ENCODE peak calls at places on chromosome 16, in seven cellular contexts. G, L, B, K, J, R and N are unnamed samples.
A peak's percentile ranks its signal among the peaks of the same experiment; 100 is the strongest.

GRCh38 chr16:58882292-58882691 is 148.2 kb upstream of the GOT2 start:
- DNase-seq in G (no peak), L (no peak), B (no peak), K (no peak), J (no peak), R (no peak), N (no peak)

GRCh38 chr16:19179890-19180490 is 11.9 kb downstream of the SYT17 start:
- DNase-seq in G (peak; percentile 45), L (peak; percentile 85), B (peak; percentile 66), K (no peak), J (peak; percentile 67), R (peak; percentile 44), N (no peak)

GRCh38 chr16:88339926-88340754 is 42.6 kb upstream of the ZNF469 start:
- DNase-seq in G (no peak), L (peak; percentile 62), B (no peak), K (no peak), J (no peak), R (no peak), N (no peak)

GRCh38 chr16:66523861-66524354 is 26.0 kb downstream of the TK2 start:
- DNase-seq in G (no peak), L (peak; percentile 48), B (no peak), K (peak; percentile 34), J (no peak), R (no peak), N (no peak)

GRCh38 chr16:57862698-57863433 is 60.6 kb upstream of the KIFC3 start:
- DNase-seq in G (no peak), L (no peak), B (no peak), K (no peak), J (no peak), R (no peak), N (no peak)

GRCh38 chr16:3004319-3004718 is 8.4 kb upstream of the CLDN9 start:
- DNase-seq in G (no peak), L (no peak), B (no peak), K (no peak), J (peak; percentile 67), R (no peak), N (no peak)

GRCh38 chr16:46607529-46607928 is 13.7 kb downstream of the SHCBP1 start:
- DNase-seq in G (no peak), L (no peak), B (peak; percentile 26), K (no peak), J (peak; percentile 67), R (peak; percentile 88), N (no peak)

GRCh38 chr16:67284699-67285646 is 5.6 kb downstream of the PLEKHG4 start:
- DNase-seq in G (peak; percentile 61), L (peak; percentile 80), B (no peak), K (no peak), J (peak; percentile 32), R (no peak), N (no peak)

GRCh38 chr16:4362476-4363250 is 9.0 kb upstream of the VASN start:
- DNase-seq in G (no peak), L (no peak), B (no peak), K (no peak), J (no peak), R (no peak), N (no peak)

GRCh38 chr16:22633794-22634193 is 123.1 kb downstream of the NPIPB5 start:
- DNase-seq in G (no peak), L (no peak), B (no peak), K (no peak), J (no peak), R (no peak), N (no peak)

GRCh38 chr16:30786115-30786935 is 680 bp downstream of the ZNF629 start:
- DNase-seq in G (peak; percentile 64), L (no peak), B (peak; percentile 66), K (no peak), J (peak; percentile 95), R (peak; percentile 61), N (no peak)

GRCh38 chr16:16857603-16858283 is 478.8 kb downstream of the NPIPA7 start:
- DNase-seq in G (no peak), L (no peak), B (no peak), K (no peak), J (peak; percentile 28), R (no peak), N (peak; percentile 16)

GRCh38 chr16:54126907-54127306 is 159.7 kb downstream of the IRX3 start:
- DNase-seq in G (no peak), L (no peak), B (no peak), K (no peak), J (no peak), R (no peak), N (no peak)

GRCh38 chr16:24685539-24686432 is 43.7 kb upstream of the TNRC6A start:
- DNase-seq in G (peak; percentile 65), L (peak; percentile 85), B (peak; percentile 44), K (no peak), J (peak; percentile 84), R (peak; percentile 76), N (no peak)

GRCh38 chr16:85564277-85565051 is 48.7 kb upstream of the GSE1 start:
- DNase-seq in G (no peak), L (no peak), B (no peak), K (no peak), J (no peak), R (no peak), N (no peak)

GRCh38 chr16:19680972-19681371 is 37.1 kb downstream of the KNOP1 start:
- DNase-seq in G (no peak), L (no peak), B (no peak), K (no peak), J (no peak), R (no peak), N (no peak)

DNA sequence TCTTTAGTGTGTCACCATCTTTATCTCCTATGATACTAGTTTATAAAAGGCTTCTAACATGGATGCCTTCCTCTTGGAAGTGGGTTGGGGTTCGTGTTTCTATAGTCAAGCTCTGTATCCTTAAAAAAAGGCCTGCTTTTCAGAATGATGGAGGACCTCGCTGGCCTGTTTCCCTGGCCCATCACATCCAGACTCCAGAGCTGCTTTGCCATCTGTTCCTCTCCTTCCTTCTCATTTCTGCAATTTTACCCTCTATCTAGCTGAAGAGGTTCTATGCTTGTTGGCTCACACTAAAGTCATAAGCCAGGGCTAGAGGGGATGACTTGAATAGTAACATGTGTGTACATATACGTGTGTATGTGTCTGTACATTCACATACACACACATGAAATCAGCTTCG is 450.8 kb upstream of the HSBP1 start:
- DNase-seq in G (no peak), L (no peak), B (no peak), K (no peak), J (no peak), R (no peak), N (no peak)
- H3K27ac ChIP-seq in G (no peak overlapping the region), L (no peak overlapping the region), B (no peak overlapping the region), K (no peak overlapping the region), J (no peak overlapping the region), R (no peak overlapping the region), N (no peak overlapping the region)

DNA sequence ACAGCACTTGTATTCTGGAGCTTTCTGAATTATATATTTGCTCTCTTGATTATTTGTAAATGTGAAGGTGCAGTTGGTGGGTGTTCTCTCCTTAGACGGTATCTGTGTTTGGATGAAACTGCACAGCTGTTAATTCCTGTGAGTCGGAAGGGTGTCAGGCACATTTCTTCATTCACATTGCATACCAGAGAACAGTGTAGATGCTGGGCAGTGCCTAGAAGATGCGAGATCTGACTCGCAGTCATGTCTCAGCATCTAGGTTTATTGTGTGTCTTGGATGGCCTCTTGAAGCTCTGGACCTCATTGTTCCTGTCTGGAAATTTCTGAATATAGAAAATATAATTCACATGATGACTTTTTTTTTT is 61.2 kb downstream of the CLEC16A start:
- DNase-seq in G (no peak), L (no peak), B (peak; percentile 41), K (no peak), J (peak; percentile 80), R (peak; percentile 42), N (no peak)
- H3K27ac ChIP-seq in G (no peak overlapping the region), L (no peak overlapping the region), B (peak overlapping the region; percentile 78), K (no peak overlapping the region), J (peak overlapping the region; percentile 86), R (peak overlapping the region; percentile 73), N (peak overlapping the region; percentile 73)

DNA sequence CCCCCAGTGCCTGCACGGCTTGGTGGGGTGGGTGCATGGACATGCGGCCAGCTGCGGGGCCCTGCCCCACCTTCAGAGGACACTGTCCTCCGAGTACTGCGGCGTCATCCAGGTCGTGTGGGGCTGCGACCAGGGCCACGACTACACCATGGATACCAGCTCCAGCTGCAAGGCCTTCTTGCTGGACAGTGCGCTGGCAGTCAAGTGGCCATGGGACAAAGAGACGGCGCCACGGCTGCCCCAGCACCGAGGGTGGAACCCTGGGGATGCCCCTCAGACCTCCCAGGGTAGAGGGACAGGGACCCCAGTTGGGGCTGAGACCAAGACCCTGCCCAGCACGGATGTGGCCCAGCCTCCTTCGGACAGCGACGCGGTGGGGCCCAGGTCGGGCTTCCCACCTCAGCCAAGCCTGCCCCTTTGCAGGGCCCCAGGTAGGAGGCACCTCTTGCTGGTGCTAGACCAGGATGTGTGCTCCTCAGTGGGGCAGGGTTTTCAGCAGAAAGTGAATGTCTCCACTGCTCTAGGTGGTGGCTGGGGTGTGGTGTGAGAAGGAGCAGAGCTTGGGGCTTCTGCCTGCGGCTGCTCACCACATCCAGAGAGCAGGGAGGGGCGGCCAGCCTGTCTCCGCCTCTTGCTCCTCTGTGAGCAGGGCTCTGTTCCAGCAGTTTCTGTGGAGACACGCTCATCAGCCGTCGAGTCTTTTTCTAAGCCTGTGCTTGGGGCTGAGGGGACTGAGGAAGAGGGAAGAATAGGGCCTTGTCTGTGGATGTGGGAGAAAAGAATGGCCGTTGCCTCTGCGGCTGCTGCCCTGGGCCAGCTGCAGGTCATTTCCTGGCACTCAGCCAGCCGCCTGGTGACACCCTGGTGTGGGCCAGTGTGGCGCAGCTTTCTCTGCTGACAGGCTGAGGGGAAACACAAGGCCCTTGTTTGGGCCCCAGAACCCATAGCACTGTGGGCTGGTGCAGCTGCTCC is 2.2 kb downstream of the ZNF276 start:
- DNase-seq in G (no peak), L (no peak), B (no peak), K (peak; percentile 76), J (peak; percentile 40), R (peak; percentile 24), N (no peak)
- H3K27ac ChIP-seq in G (no peak overlapping the region), L (no peak overlapping the region), B (peak overlapping the region; percentile 97), K (peak overlapping the region; percentile 96), J (no peak overlapping the region), R (no peak overlapping the region), N (peak overlapping the region; percentile 91)

DNA sequence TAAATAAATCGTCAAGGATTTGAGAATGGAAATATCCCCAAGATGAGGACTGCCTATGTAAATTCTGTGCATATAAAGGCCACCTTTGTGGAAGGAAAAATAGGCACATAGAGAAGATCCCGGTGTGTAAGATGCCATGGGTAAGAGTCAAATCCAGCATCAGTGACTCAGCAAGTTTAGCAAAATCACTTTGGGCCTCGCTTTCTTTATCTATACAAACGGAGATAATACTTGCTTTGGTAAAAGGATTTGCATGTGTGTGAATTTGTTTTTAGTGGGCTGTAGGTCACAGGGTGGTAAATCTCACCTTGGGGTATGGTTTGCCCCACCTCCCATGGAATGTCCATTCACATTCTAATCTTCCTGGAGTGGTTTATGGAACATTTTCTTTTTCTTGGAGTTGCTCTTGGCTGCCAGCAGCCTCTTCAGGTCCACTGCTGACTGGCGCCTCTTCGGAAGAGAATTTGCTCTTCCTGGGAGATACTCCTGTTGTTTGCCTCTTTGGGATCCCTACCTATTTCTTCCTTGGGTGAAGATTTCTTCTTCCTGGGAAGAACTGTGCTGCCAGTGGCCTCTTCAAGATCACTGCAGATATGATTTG is 587.6 kb downstream of the CDH11 start:
- DNase-seq in G (no peak), L (no peak), B (no peak), K (no peak), J (peak; percentile 2), R (no peak), N (no peak)
- H3K27ac ChIP-seq in G (no peak overlapping the region), L (no peak overlapping the region), B (no peak overlapping the region), K (no peak overlapping the region), J (no peak overlapping the region), R (no peak overlapping the region), N (no peak overlapping the region)